ENCODE peak calls at places on chromosomes 6 and 20, in nine cellular contexts. Z is activated CD8-positive, alpha-beta T cell treated with anti-CD3 and anti-CD28 coated beads for 36 hours; J is brain microvascular endothelial cell; F is stomach; C is H54; H is posterior cingulate gyrus; O is left ventricle myocardium inferior; N is adrenal gland; Y is DMS79 treated with DMSO at 0.1 percent for 48 hours. R is an unnamed sample.
A peak's percentile ranks its signal among the peaks of the same experiment; 100 is the strongest.

GRCh38 chr6:47230579-47230978 is 79.1 kb downstream of the TNFRSF21 start:
- DNase-seq in J (no peak), Y (no peak), Z (no peak), O (no peak), H (no peak), C (no peak), F (no peak), N (no peak), R (no peak)

GRCh38 chr6:168154263-168154917 is 75.4 kb upstream of the FRMD1 start:
- DNase-seq in Z (no peak), Y (no peak), J (no peak), F (no peak), H (no peak), O (no peak), C (no peak), N (no peak), R (no peak)

GRCh38 chr20:25025091-25025861 is 32.7 kb downstream of the ACSS1 start:
- DNase-seq in Y (no peak), N (no peak), H (peak; percentile 67), O (no peak), C (no peak), J (no peak), F (peak; percentile 23), Z (no peak), R (no peak)

GRCh38 chr6:128739112-128739511 is 143.8 kb upstream of the LAMA2 start:
- DNase-seq in C (no peak), F (no peak), O (no peak), N (no peak), Z (no peak), J (no peak), H (no peak), Y (no peak), R (no peak)

GRCh38 chr6:150747155-150747554 is 118.3 kb upstream of the MTHFD1L start:
- DNase-seq in H (no peak), J (no peak), F (no peak), O (no peak), Z (no peak), C (no peak), Y (no peak), N (no peak), R (no peak)

GRCh38 chr6:158357570-158358216 is 45.4 kb downstream of the TULP4 start:
- DNase-seq in H (peak; percentile 81), Y (no peak), Z (peak; percentile 20), C (no peak), F (no peak), N (no peak), J (no peak), O (no peak), R (no peak)

GRCh38 chr6:25944655-25945054 is 14.2 kb upstream of the SLC17A2 start:
- DNase-seq in Y (no peak), O (no peak), H (no peak), N (no peak), F (no peak), Z (no peak), C (no peak), J (no peak), R (no peak)

GRCh38 chr20:49323622-49324238 is 45.9 kb upstream of the ZNFX1 start:
- DNase-seq in Y (no peak), O (no peak), N (no peak), J (peak; percentile 78), C (peak; percentile 56), F (no peak), H (no peak), Z (peak; percentile 37), R (peak; percentile 21)

GRCh38 chr6:44373051-44373450 is 14.5 kb upstream of the CDC5L start:
- DNase-seq in H (no peak), N (no peak), C (no peak), O (no peak), Z (no peak), J (no peak), F (no peak), Y (no peak), R (no peak)

GRCh38 chr6:7087491-7087979 is 20.2 kb upstream of the RREB1 start:
- DNase-seq in F (no peak), Z (peak; percentile 73), J (no peak), C (no peak), H (no peak), N (no peak), O (no peak), Y (no peak), R (peak; percentile 9)

GRCh38 chr6:114096553-114097172 is 125.7 kb upstream of the HDAC2 start:
- DNase-seq in Y (no peak), F (no peak), J (no peak), Z (no peak), N (no peak), H (no peak), O (no peak), C (no peak), R (no peak)

GRCh38 chr6:43976706-43977403 is 150.4 kb downstream of the MRPL14 start:
- DNase-seq in C (no peak), J (no peak), Z (no peak), F (no peak), H (no peak), N (no peak), O (no peak), Y (no peak), R (no peak)

GRCh38 chr6:121691126-121691540 is 255.7 kb downstream of the GJA1 start:
- DNase-seq in F (no peak), Y (no peak), O (no peak), H (no peak), Z (no peak), C (no peak), N (no peak), J (no peak), R (no peak)

GRCh38 chr6:22467645-22468044 is 101.7 kb upstream of the HDGFL1 start:
- DNase-seq in J (no peak), F (peak; percentile 38), C (no peak), O (no peak), N (no peak), H (no peak), Z (no peak), Y (no peak), R (no peak)

R was measured in effector memory CD8-positive, alpha-beta T cell.